ENCODE peak calls at places on chromosomes 1 and 21, in nine cellular contexts. One of them, this sample, is unnamed.

GRCh38 chr1:200178340-200178739 is 150.8 kb downstream of the NR5A2 start:
- DNase-seq in neural progenitor cell: no peak
- DNase-seq in lower lobe of right lung: no peak
- DNase-seq in cardiac fibroblast: peak
- DNase-seq in CD8-positive, alpha-beta memory T cell: no peak
- DNase-seq in brain microvascular endothelial cell: no peak
- DNase-seq in ascending aorta: no peak
- DNase-seq in heart left ventricle: no peak
- DNase-seq in stomach: no peak
- DNase-seq in this sample: peak

GRCh38 chr1:192756314-192756713 is 52.5 kb upstream of the RGS2 start:
- DNase-seq in neural progenitor cell: no peak
- DNase-seq in lower lobe of right lung: no peak
- DNase-seq in cardiac fibroblast: no peak
- DNase-seq in CD8-positive, alpha-beta memory T cell: no peak
- DNase-seq in brain microvascular endothelial cell: no peak
- DNase-seq in ascending aorta: no peak
- DNase-seq in heart left ventricle: no peak
- DNase-seq in stomach: no peak
- DNase-seq in this sample: no peak

GRCh38 chr1:10236405-10237156 is 26.2 kb downstream of the KIF1B start:
- DNase-seq in neural progenitor cell: no peak
- DNase-seq in lower lobe of right lung: no peak
- DNase-seq in cardiac fibroblast: no peak
- DNase-seq in CD8-positive, alpha-beta memory T cell: no peak
- DNase-seq in brain microvascular endothelial cell: no peak
- DNase-seq in ascending aorta: no peak
- DNase-seq in heart left ventricle: no peak
- DNase-seq in stomach: no peak
- DNase-seq in this sample: peak

GRCh38 chr1:223531742-223532341 is 133.7 kb downstream of the CAPN8 start:
- DNase-seq in neural progenitor cell: peak
- DNase-seq in lower lobe of right lung: peak
- DNase-seq in cardiac fibroblast: peak
- DNase-seq in CD8-positive, alpha-beta memory T cell: no peak
- DNase-seq in brain microvascular endothelial cell: peak
- DNase-seq in ascending aorta: no peak
- DNase-seq in heart left ventricle: no peak
- DNase-seq in stomach: peak
- DNase-seq in this sample: peak

GRCh38 chr1:13663969-13664368 is 36.0 kb upstream of the PRDM2 start:
- DNase-seq in neural progenitor cell: no peak
- DNase-seq in lower lobe of right lung: no peak
- DNase-seq in cardiac fibroblast: peak
- DNase-seq in CD8-positive, alpha-beta memory T cell: no peak
- DNase-seq in brain microvascular endothelial cell: no peak
- DNase-seq in ascending aorta: no peak
- DNase-seq in heart left ventricle: no peak
- DNase-seq in stomach: no peak
- DNase-seq in this sample: no peak

GRCh38 chr1:171661076-171661650 is 8.7 kb upstream of the MYOC start:
- DNase-seq in neural progenitor cell: no peak
- DNase-seq in lower lobe of right lung: no peak
- DNase-seq in cardiac fibroblast: no peak
- DNase-seq in CD8-positive, alpha-beta memory T cell: no peak
- DNase-seq in brain microvascular endothelial cell: no peak
- DNase-seq in ascending aorta: no peak
- DNase-seq in heart left ventricle: no peak
- DNase-seq in stomach: no peak
- DNase-seq in this sample: no peak

GRCh38 chr21:45362077-45362747 is 42.8 kb upstream of the COL18A1 start:
- DNase-seq in neural progenitor cell: no peak
- DNase-seq in lower lobe of right lung: peak
- DNase-seq in cardiac fibroblast: no peak
- DNase-seq in CD8-positive, alpha-beta memory T cell: no peak
- DNase-seq in brain microvascular endothelial cell: no peak
- DNase-seq in ascending aorta: no peak
- DNase-seq in heart left ventricle: peak
- DNase-seq in stomach: no peak
- DNase-seq in this sample: no peak

GRCh38 chr21:46005481-46005881 is 23.9 kb downstream of the COL6A1 start:
- DNase-seq in neural progenitor cell: no peak
- DNase-seq in lower lobe of right lung: no peak
- DNase-seq in cardiac fibroblast: no peak
- DNase-seq in CD8-positive, alpha-beta memory T cell: no peak
- DNase-seq in brain microvascular endothelial cell: no peak
- DNase-seq in ascending aorta: no peak
- DNase-seq in heart left ventricle: no peak
- DNase-seq in stomach: peak
- DNase-seq in this sample: peak

GRCh38 chr1:198663996-198664789 is 25.4 kb downstream of the PTPRC start:
- DNase-seq in neural progenitor cell: no peak
- DNase-seq in lower lobe of right lung: no peak
- DNase-seq in cardiac fibroblast: no peak
- DNase-seq in CD8-positive, alpha-beta memory T cell: no peak
- DNase-seq in brain microvascular endothelial cell: no peak
- DNase-seq in ascending aorta: no peak
- DNase-seq in heart left ventricle: no peak
- DNase-seq in stomach: no peak
- DNase-seq in this sample: no peak

GRCh38 chr1:35320937-35321336 is 52.4 kb downstream of the ZMYM4 start:
- DNase-seq in neural progenitor cell: no peak
- DNase-seq in lower lobe of right lung: no peak
- DNase-seq in cardiac fibroblast: no peak
- DNase-seq in CD8-positive, alpha-beta memory T cell: no peak
- DNase-seq in brain microvascular endothelial cell: no peak
- DNase-seq in ascending aorta: no peak
- DNase-seq in heart left ventricle: no peak
- DNase-seq in stomach: no peak
- DNase-seq in this sample: no peak

GRCh38 chr1:15965228-15965767 is 10.6 kb downstream of the ZBTB17 start:
- DNase-seq in neural progenitor cell: no peak
- DNase-seq in lower lobe of right lung: no peak
- DNase-seq in cardiac fibroblast: peak
- DNase-seq in CD8-positive, alpha-beta memory T cell: no peak
- DNase-seq in brain microvascular endothelial cell: peak
- DNase-seq in ascending aorta: no peak
- DNase-seq in heart left ventricle: no peak
- DNase-seq in stomach: no peak
- DNase-seq in this sample: peak

GRCh38 chr1:18951416-18951815 is 5.1 kb downstream of the IFFO2 start:
- DNase-seq in neural progenitor cell: no peak
- DNase-seq in lower lobe of right lung: peak
- DNase-seq in cardiac fibroblast: no peak
- DNase-seq in CD8-positive, alpha-beta memory T cell: no peak
- DNase-seq in brain microvascular endothelial cell: no peak
- DNase-seq in ascending aorta: no peak
- DNase-seq in heart left ventricle: peak
- DNase-seq in stomach: no peak
- DNase-seq in this sample: no peak

GRCh38 chr1:18949689-18950414 is 6.6 kb downstream of the IFFO2 start:
- DNase-seq in neural progenitor cell: peak
- DNase-seq in lower lobe of right lung: peak
- DNase-seq in cardiac fibroblast: peak
- DNase-seq in CD8-positive, alpha-beta memory T cell: no peak
- DNase-seq in brain microvascular endothelial cell: no peak
- DNase-seq in ascending aorta: no peak
- DNase-seq in heart left ventricle: no peak
- DNase-seq in stomach: no peak
- DNase-seq in this sample: peak

GRCh38 chr1:18948913-18949688 is 7.4 kb downstream of the IFFO2 start:
- DNase-seq in neural progenitor cell: peak
- DNase-seq in lower lobe of right lung: peak
- DNase-seq in cardiac fibroblast: peak
- DNase-seq in CD8-positive, alpha-beta memory T cell: no peak
- DNase-seq in brain microvascular endothelial cell: peak
- DNase-seq in ascending aorta: no peak
- DNase-seq in heart left ventricle: no peak
- DNase-seq in stomach: peak
- DNase-seq in this sample: peak

GRCh38 chr1:18951818-18952391 is 4.6 kb downstream of the IFFO2 start:
- DNase-seq in neural progenitor cell: no peak
- DNase-seq in lower lobe of right lung: no peak
- DNase-seq in cardiac fibroblast: peak
- DNase-seq in CD8-positive, alpha-beta memory T cell: peak
- DNase-seq in brain microvascular endothelial cell: peak
- DNase-seq in ascending aorta: no peak
- DNase-seq in heart left ventricle: no peak
- DNase-seq in stomach: peak
- DNase-seq in this sample: no peak

DNA sequence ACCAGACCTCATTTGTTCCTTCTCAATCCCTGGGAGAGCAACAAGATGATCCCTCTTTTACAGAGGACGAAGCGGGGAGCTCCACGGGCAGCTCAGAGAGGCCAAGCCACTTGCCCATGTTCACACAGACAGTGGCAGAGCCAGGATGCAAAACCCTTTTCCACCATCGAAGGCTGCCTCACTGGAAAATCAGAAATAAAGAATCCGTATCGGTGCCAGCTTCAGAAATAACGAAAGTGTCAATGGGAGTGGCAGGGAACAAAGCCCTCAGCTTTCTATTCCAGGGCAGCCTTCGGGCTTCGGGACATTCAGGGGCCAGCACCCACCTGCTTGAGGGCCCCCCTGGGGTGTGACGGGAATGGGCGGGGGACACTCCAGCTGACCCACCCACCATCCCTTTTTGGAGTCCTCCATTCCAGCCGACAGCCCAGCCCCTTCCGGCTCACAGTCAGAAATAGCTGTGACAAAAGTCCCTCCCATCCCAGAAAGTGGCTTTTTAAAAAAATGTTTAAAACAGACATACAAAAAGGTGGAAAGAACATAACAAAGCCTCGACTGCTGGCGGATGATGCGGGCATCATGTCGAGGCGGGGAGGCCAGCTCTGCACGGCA is 6.0 kb downstream of the IFFO2 start:
- DNase-seq in neural progenitor cell: no peak
- DNase-seq in lower lobe of right lung: peak
- DNase-seq in cardiac fibroblast: peak
- DNase-seq in CD8-positive, alpha-beta memory T cell: no peak
- DNase-seq in brain microvascular endothelial cell: no peak
- DNase-seq in ascending aorta: peak
- DNase-seq in heart left ventricle: peak
- DNase-seq in stomach: no peak
- DNase-seq in this sample: no peak
- H3K4me3 ChIP-seq in neural progenitor cell: no peak
- H3K4me3 ChIP-seq in lower lobe of right lung: peak
- H3K4me3 ChIP-seq in cardiac fibroblast: peak
- H3K4me3 ChIP-seq in CD8-positive, alpha-beta memory T cell: peak
- H3K4me3 ChIP-seq in brain microvascular endothelial cell: no peak
- H3K4me3 ChIP-seq in ascending aorta: peak
- H3K4me3 ChIP-seq in heart left ventricle: peak
- H3K4me3 ChIP-seq in stomach: peak
- H3K4me3 ChIP-seq in this sample: peak

DNA sequence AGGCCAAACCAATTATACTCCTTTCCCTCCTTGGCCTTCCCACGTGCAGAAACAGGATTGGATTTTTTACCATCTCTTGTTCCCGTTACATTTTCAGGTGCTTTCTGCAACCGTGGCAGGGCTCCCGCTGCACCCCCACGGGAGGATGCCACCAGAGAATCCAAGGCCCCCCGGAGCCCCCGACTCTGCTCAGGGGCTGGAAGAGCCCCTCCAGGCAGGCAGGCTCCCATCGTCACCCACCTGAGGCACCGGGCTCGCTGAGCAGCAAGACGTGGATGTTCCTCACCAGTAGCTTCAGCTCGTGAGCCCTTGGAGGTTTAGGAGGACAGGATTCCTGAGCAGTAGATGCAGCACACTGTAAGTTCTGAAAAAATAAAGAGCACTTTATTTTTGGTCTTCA is 35.2 kb upstream of the PRDM15 start:
- DNase-seq in neural progenitor cell: no peak
- DNase-seq in lower lobe of right lung: no peak
- DNase-seq in cardiac fibroblast: no peak
- DNase-seq in CD8-positive, alpha-beta memory T cell: no peak
- DNase-seq in brain microvascular endothelial cell: no peak
- DNase-seq in ascending aorta: no peak
- DNase-seq in heart left ventricle: no peak
- DNase-seq in stomach: no peak
- DNase-seq in this sample: no peak
- H3K4me3 ChIP-seq in neural progenitor cell: no peak
- H3K4me3 ChIP-seq in lower lobe of right lung: no peak
- H3K4me3 ChIP-seq in cardiac fibroblast: no peak
- H3K4me3 ChIP-seq in CD8-positive, alpha-beta memory T cell: no peak
- H3K4me3 ChIP-seq in brain microvascular endothelial cell: no peak
- H3K4me3 ChIP-seq in ascending aorta: no peak
- H3K4me3 ChIP-seq in heart left ventricle: no peak
- H3K4me3 ChIP-seq in stomach: no peak
- H3K4me3 ChIP-seq in this sample: no peak

GRCh38 chr1:205746757-205747412 is 3.1 kb downstream of the NUCKS1 start:
- DNase-seq in neural progenitor cell: no peak
- DNase-seq in lower lobe of right lung: no peak
- DNase-seq in cardiac fibroblast: no peak
- DNase-seq in CD8-positive, alpha-beta memory T cell: no peak
- DNase-seq in brain microvascular endothelial cell: no peak
- DNase-seq in ascending aorta: no peak
- DNase-seq in heart left ventricle: no peak
- DNase-seq in stomach: no peak
- DNase-seq in this sample: no peak
- H3K4me3 ChIP-seq in neural progenitor cell: peak
- H3K4me3 ChIP-seq in lower lobe of right lung: no peak
- H3K4me3 ChIP-seq in cardiac fibroblast: no peak
- H3K4me3 ChIP-seq in CD8-positive, alpha-beta memory T cell: no peak
- H3K4me3 ChIP-seq in brain microvascular endothelial cell: peak
- H3K4me3 ChIP-seq in ascending aorta: no peak
- H3K4me3 ChIP-seq in heart left ventricle: peak
- H3K4me3 ChIP-seq in stomach: peak
- H3K4me3 ChIP-seq in this sample: peak

GRCh38 chr1:9201421-9202239 is 32.9 kb upstream of the H6PD start:
- DNase-seq in neural progenitor cell: peak
- DNase-seq in lower lobe of right lung: no peak
- DNase-seq in cardiac fibroblast: peak
- DNase-seq in CD8-positive, alpha-beta memory T cell: no peak
- DNase-seq in brain microvascular endothelial cell: peak
- DNase-seq in ascending aorta: no peak
- DNase-seq in heart left ventricle: no peak
- DNase-seq in stomach: no peak
- DNase-seq in this sample: peak

GRCh38 chr1:9203623-9204022 is 31.0 kb upstream of the H6PD start:
- DNase-seq in neural progenitor cell: no peak
- DNase-seq in lower lobe of right lung: no peak
- DNase-seq in cardiac fibroblast: no peak
- DNase-seq in CD8-positive, alpha-beta memory T cell: peak
- DNase-seq in brain microvascular endothelial cell: no peak
- DNase-seq in ascending aorta: no peak
- DNase-seq in heart left ventricle: no peak
- DNase-seq in stomach: no peak
- DNase-seq in this sample: no peak

GRCh38 chr1:9200441-9200840 is 34.1 kb upstream of the H6PD start:
- DNase-seq in neural progenitor cell: peak
- DNase-seq in lower lobe of right lung: no peak
- DNase-seq in cardiac fibroblast: no peak
- DNase-seq in CD8-positive, alpha-beta memory T cell: no peak
- DNase-seq in brain microvascular endothelial cell: no peak
- DNase-seq in ascending aorta: no peak
- DNase-seq in heart left ventricle: no peak
- DNase-seq in stomach: no peak
- DNase-seq in this sample: peak

GRCh38 chr1:9204156-9204720 is 30.3 kb upstream of the H6PD start:
- DNase-seq in neural progenitor cell: no peak
- DNase-seq in lower lobe of right lung: no peak
- DNase-seq in cardiac fibroblast: no peak
- DNase-seq in CD8-positive, alpha-beta memory T cell: no peak
- DNase-seq in brain microvascular endothelial cell: no peak
- DNase-seq in ascending aorta: no peak
- DNase-seq in heart left ventricle: no peak
- DNase-seq in stomach: no peak
- DNase-seq in this sample: no peak

GRCh38 chr1:9202240-9202870 is 32.2 kb upstream of the H6PD start:
- DNase-seq in neural progenitor cell: no peak
- DNase-seq in lower lobe of right lung: no peak
- DNase-seq in cardiac fibroblast: no peak
- DNase-seq in CD8-positive, alpha-beta memory T cell: no peak
- DNase-seq in brain microvascular endothelial cell: peak
- DNase-seq in ascending aorta: no peak
- DNase-seq in heart left ventricle: no peak
- DNase-seq in stomach: no peak
- DNase-seq in this sample: peak
- H3K4me3 ChIP-seq in neural progenitor cell: peak
- H3K4me3 ChIP-seq in lower lobe of right lung: peak
- H3K4me3 ChIP-seq in cardiac fibroblast: peak
- H3K4me3 ChIP-seq in CD8-positive, alpha-beta memory T cell: no peak
- H3K4me3 ChIP-seq in brain microvascular endothelial cell: peak
- H3K4me3 ChIP-seq in ascending aorta: peak
- H3K4me3 ChIP-seq in heart left ventricle: peak
- H3K4me3 ChIP-seq in stomach: no peak
- H3K4me3 ChIP-seq in this sample: peak

This sample was measured in fibroblast of mammary gland.